ENCODE peak calls at places on chromosomes 13 and 19, in ten cellular contexts. A is suprapubic skin, S is stomach, I is A549, J is transverse colon, D is upper lobe of left lung, Q is HepG2, K is tibial nerve, G is SK-N-SH, T is ovary. C is an unnamed sample.

GRCh38 chr13:43261018-43261417 is 237.6 kb downstream of the DNAJC15 start:
- DNase-seq in S (no peak), T (no peak), I (no peak), K (no peak), J (no peak), D (no peak), Q (no peak), A (no peak), G (no peak), C (no peak)

GRCh38 chr19:3369337-3370213 is 3.2 kb downstream of the NFIC start:
- DNase-seq in G (no peak), S (peak; percentile 72), I (no peak), D (peak; percentile 77), A (no peak), T (peak; percentile 69), J (peak; percentile 63), K (no peak), Q (no peak), C (peak; percentile 94)

GRCh38 chr13:94860981-94861407 is 148.6 kb upstream of the SOX21 start:
- DNase-seq in J (no peak), G (no peak), T (no peak), Q (no peak), K (peak; percentile 22), A (no peak), D (no peak), I (no peak), S (no peak), C (no peak)

GRCh38 chr19:37007587-37008220 is 70.5 kb upstream of the ZNF420 start:
- DNase-seq in Q (no peak), S (peak; percentile 27), D (no peak), G (peak; percentile 28), A (no peak), I (no peak), J (peak; percentile 13), T (peak; percentile 75), K (no peak), C (peak; percentile 70)

GRCh38 chr19:3606690-3607289 is at the start of gene TBXA2R:
- DNase-seq in A (peak; percentile 84), D (peak; percentile 66), G (peak; percentile 96), S (peak; percentile 64), K (peak; percentile 82), J (peak; percentile 75), Q (no peak), T (peak; percentile 88), I (peak; percentile 70), C (peak; percentile 90)

GRCh38 chr13:98879965-98880364 is 97.9 kb downstream of the DOCK9 start:
- DNase-seq in T (no peak), A (no peak), G (no peak), Q (no peak), J (no peak), D (no peak), K (no peak), I (no peak), S (no peak), C (no peak)

GRCh38 chr13:112783946-112784500 is 94.2 kb downstream of the ATP11A start:
- DNase-seq in T (no peak), K (no peak), G (no peak), Q (no peak), I (no peak), D (peak; percentile 78), J (no peak), A (peak; percentile 35), S (peak; percentile 16), C (no peak)

GRCh38 chr13:61094865-61095264 is 320.8 kb downstream of the PCDH20 start:
- DNase-seq in K (no peak), T (no peak), S (no peak), I (no peak), J (no peak), G (no peak), D (no peak), Q (no peak), A (no peak), C (no peak)

GRCh38 chr13:60689076-60689475 is 292.1 kb downstream of the TDRD3 start:
- DNase-seq in I (no peak), D (no peak), T (no peak), A (no peak), G (peak; percentile 14), J (no peak), Q (no peak), K (no peak), S (no peak), C (no peak)

GRCh38 chr13:91714726-91715334 is 316.4 kb downstream of the GPC5 start:
- DNase-seq in J (no peak), T (no peak), G (peak; percentile 9), D (no peak), Q (no peak), A (no peak), K (no peak), I (no peak), S (no peak), C (no peak)

GRCh38 chr13:62176051-62176450 is 760.4 kb upstream of the PCDH20 start:
- DNase-seq in J (no peak), Q (no peak), I (no peak), G (no peak), T (no peak), A (no peak), K (no peak), D (no peak), S (no peak), C (no peak)

GRCh38 chr13:113903361-113903760 is 39.5 kb upstream of the GAS6 start:
- DNase-seq in S (peak; percentile 25), G (no peak), I (no peak), Q (no peak), T (no peak), J (no peak), D (peak; percentile 17), K (no peak), A (peak; percentile 55), C (no peak)

GRCh38 chr19:17289489-17289888 is 7.8 kb downstream of the ANKLE1 start:
- DNase-seq in D (peak; percentile 75), T (peak; percentile 67), A (no peak), G (peak; percentile 96), J (peak; percentile 71), Q (no peak), K (no peak), I (peak; percentile 89), S (peak; percentile 76), C (peak; percentile 77)

GRCh38 chr13:47005761-47006414 is 109.0 kb upstream of the HTR2A start:
- DNase-seq in J (no peak), T (no peak), K (no peak), I (no peak), G (no peak), Q (no peak), A (no peak), S (no peak), D (no peak), C (no peak)

GRCh38 chr13:103931885-103932284 is 865.7 kb upstream of the SLC10A2 start:
- DNase-seq in J (no peak), S (no peak), T (no peak), I (no peak), D (no peak), Q (no peak), A (no peak), G (no peak), K (no peak), C (no peak)

DNA sequence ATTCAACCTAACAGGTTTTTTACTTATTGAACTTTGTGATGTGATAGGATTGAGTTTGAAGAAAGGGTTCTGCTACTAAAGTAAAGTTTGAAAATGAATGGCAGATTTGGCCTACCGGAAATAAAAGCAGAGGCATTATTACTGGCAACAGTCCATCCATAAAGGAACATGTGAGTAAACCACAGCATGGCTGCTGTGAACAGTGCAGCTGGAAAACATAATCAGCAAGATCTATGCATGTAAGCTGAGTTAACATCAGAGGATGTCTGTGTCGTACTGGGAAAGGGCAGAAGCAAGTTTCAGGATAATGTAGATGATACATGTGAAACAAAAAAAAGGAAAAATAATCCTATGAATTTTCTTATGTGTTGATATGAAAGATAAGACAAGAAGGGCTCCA is 87.6 kb downstream of the CYSLTR2 start:
- DNase-seq in Q (no peak), S (no peak), G (peak; percentile 30), A (no peak), J (no peak), D (no peak), K (no peak), T (no peak), I (no peak), C (no peak)
- TF ChIP-seq EP300 in Q (no peak), S (no peak), G (no peak), A (no peak), J (no peak), D (no peak), K (no peak), T (no peak), I (no peak), C (no peak)

GRCh38 chr13:101556676-101557121 is 104.2 kb downstream of the ITGBL1 start:
- DNase-seq in K (no peak), T (no peak), D (no peak), A (no peak), I (no peak), J (no peak), S (no peak), G (peak; percentile 17), Q (no peak), C (no peak)
- TF ChIP-seq EP300 in K (no peak), T (no peak), D (no peak), A (no peak), I (no peak), J (no peak), S (no peak), G (no peak), Q (no peak), C (no peak)

DNA sequence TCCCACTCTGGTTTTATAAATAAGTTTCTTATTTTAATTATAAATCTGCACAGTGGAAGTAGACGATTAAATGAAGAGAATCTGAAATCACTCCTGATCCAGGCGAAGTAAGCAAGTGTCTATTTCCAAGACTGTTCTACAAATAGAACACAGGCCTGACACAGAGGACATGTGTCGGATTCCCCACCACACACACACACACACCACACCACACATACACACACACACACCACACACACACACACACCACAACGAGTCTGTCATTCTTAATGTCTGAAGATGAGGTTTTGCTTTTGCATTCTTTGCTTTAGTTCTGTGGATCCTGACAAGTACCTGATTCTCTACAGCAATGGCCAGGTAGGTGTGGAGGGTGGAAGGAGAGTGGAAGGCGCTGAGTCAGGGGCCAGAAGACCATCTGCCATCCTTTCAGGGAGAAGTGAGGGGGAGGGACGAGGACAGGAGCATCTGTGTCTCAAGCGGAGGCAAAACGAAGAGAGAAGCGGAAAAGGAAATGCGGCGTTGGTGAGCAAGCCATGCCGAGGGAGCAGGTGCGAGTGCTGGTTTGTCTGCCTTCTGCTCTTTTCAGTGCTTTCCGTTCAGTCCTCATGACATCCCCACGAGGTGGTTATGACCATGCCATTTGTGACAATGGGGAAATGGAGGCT is 110.2 kb downstream of the TEX26 start:
- DNase-seq in D (no peak), A (no peak), I (no peak), J (no peak), T (no peak), K (no peak), S (no peak), G (no peak), Q (no peak), C (no peak)
- TF ChIP-seq EP300 in D (no peak), A (no peak), I (no peak), J (no peak), T (no peak), K (no peak), S (no peak), G (no peak), Q (no peak), C (no peak)

DNA sequence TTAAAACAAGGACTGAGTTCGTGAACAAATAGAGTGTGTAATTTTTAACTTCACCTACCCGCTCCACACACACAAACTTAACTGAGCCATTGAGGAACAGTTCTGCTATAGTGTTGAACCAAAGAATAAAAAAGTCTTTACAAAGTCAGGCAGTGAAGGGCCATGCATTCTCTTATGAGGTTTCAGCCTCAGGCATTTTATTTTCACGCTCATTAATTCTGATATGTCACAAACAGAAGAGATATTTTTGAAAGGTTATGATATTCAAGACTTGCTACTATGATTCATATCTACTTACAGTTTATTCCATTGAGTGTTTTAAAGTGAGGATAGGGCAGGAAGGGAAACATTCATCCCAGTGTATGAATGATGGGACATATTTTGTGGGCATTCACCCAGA is 282.2 kb downstream of the SLITRK5 start:
- DNase-seq in G (no peak), T (no peak), J (no peak), K (no peak), S (no peak), Q (no peak), I (no peak), D (no peak), A (no peak), C (no peak)
- TF ChIP-seq EP300 in G (no peak), T (no peak), J (no peak), K (no peak), S (no peak), Q (no peak), I (no peak), D (no peak), A (no peak), C (no peak)

C was measured in sigmoid colon.